ENCODE peak calls at places on chromosomes 6 and 20, in six cellular contexts. One of them, this sample, is unnamed.

GRCh38 chr6:29527126-29527525 is 32.4 kb downstream of the UBD start:
- DNase-seq in NCI-H446 treated with DMSO at 0.1 percent for 48 hours: no peak
- DNase-seq in activated T-cell treated with anti-CD3 and anti-CD28 coated beads, Interleukin-2, amount 50 U/mL, for 4 hours: no peak
- DNase-seq in DMS153: no peak
- DNase-seq in GOT3: no peak
- DNase-seq in SHP77 treated with DMSO at 0.1 percent for 48 hours: no peak
- DNase-seq in this sample: no peak

GRCh38 chr6:89895273-89895874 is 1.1 kb downstream of the GJA10 start:
- DNase-seq in GOT3: no peak
- DNase-seq in SHP77 treated with DMSO at 0.1 percent for 48 hours: no peak
- DNase-seq in DMS153: no peak
- DNase-seq in NCI-H446 treated with DMSO at 0.1 percent for 48 hours: no peak
- DNase-seq in activated T-cell treated with anti-CD3 and anti-CD28 coated beads, Interleukin-2, amount 50 U/mL, for 4 hours: no peak
- DNase-seq in this sample: no peak

GRCh38 chr6:163705923-163706322 is 291.4 kb downstream of the QKI start:
- DNase-seq in SHP77 treated with DMSO at 0.1 percent for 48 hours: no peak
- DNase-seq in GOT3: no peak
- DNase-seq in NCI-H446 treated with DMSO at 0.1 percent for 48 hours: no peak
- DNase-seq in DMS153: no peak
- DNase-seq in activated T-cell treated with anti-CD3 and anti-CD28 coated beads, Interleukin-2, amount 50 U/mL, for 4 hours: no peak
- DNase-seq in this sample: no peak

GRCh38 chr20:30486103-30486478 is 771.4 kb upstream of the DEFB115 start:
- DNase-seq in activated T-cell treated with anti-CD3 and anti-CD28 coated beads, Interleukin-2, amount 50 U/mL, for 4 hours: no peak
- DNase-seq in NCI-H446 treated with DMSO at 0.1 percent for 48 hours: no peak
- DNase-seq in DMS153: no peak
- DNase-seq in SHP77 treated with DMSO at 0.1 percent for 48 hours: no peak
- DNase-seq in GOT3: no peak
- DNase-seq in this sample: no peak

GRCh38 chr6:27019651-27020552 is 227.6 kb upstream of the PRSS16 start:
- DNase-seq in GOT3: peak
- DNase-seq in DMS153: peak
- DNase-seq in activated T-cell treated with anti-CD3 and anti-CD28 coated beads, Interleukin-2, amount 50 U/mL, for 4 hours: peak
- DNase-seq in NCI-H446 treated with DMSO at 0.1 percent for 48 hours: peak
- DNase-seq in SHP77 treated with DMSO at 0.1 percent for 48 hours: peak
- DNase-seq in this sample: no peak

GRCh38 chr20:21522479-21523397 is 8.9 kb upstream of the NKX2-2 start:
- DNase-seq in GOT3: no peak
- DNase-seq in DMS153: peak
- DNase-seq in SHP77 treated with DMSO at 0.1 percent for 48 hours: peak
- DNase-seq in NCI-H446 treated with DMSO at 0.1 percent for 48 hours: no peak
- DNase-seq in activated T-cell treated with anti-CD3 and anti-CD28 coated beads, Interleukin-2, amount 50 U/mL, for 4 hours: no peak
- DNase-seq in this sample: no peak

GRCh38 chr6:63802606-63803206 is 167.1 kb downstream of the PHF3 start:
- DNase-seq in activated T-cell treated with anti-CD3 and anti-CD28 coated beads, Interleukin-2, amount 50 U/mL, for 4 hours: no peak
- DNase-seq in NCI-H446 treated with DMSO at 0.1 percent for 48 hours: no peak
- DNase-seq in SHP77 treated with DMSO at 0.1 percent for 48 hours: no peak
- DNase-seq in DMS153: no peak
- DNase-seq in GOT3: no peak
- DNase-seq in this sample: peak

GRCh38 chr6:11596640-11597237 is 59.2 kb downstream of the TMEM170B start:
- DNase-seq in NCI-H446 treated with DMSO at 0.1 percent for 48 hours: no peak
- DNase-seq in SHP77 treated with DMSO at 0.1 percent for 48 hours: no peak
- DNase-seq in activated T-cell treated with anti-CD3 and anti-CD28 coated beads, Interleukin-2, amount 50 U/mL, for 4 hours: no peak
- DNase-seq in GOT3: no peak
- DNase-seq in DMS153: no peak
- DNase-seq in this sample: no peak

GRCh38 chr6:108039681-108040080 is 34.9 kb downstream of the OSTM1 start:
- DNase-seq in GOT3: no peak
- DNase-seq in NCI-H446 treated with DMSO at 0.1 percent for 48 hours: no peak
- DNase-seq in DMS153: no peak
- DNase-seq in activated T-cell treated with anti-CD3 and anti-CD28 coated beads, Interleukin-2, amount 50 U/mL, for 4 hours: no peak
- DNase-seq in SHP77 treated with DMSO at 0.1 percent for 48 hours: no peak
- DNase-seq in this sample: no peak

GRCh38 chr6:157449610-157450009 is 68.6 kb downstream of the ZDHHC14 start:
- DNase-seq in SHP77 treated with DMSO at 0.1 percent for 48 hours: no peak
- DNase-seq in NCI-H446 treated with DMSO at 0.1 percent for 48 hours: no peak
- DNase-seq in DMS153: no peak
- DNase-seq in GOT3: no peak
- DNase-seq in activated T-cell treated with anti-CD3 and anti-CD28 coated beads, Interleukin-2, amount 50 U/mL, for 4 hours: no peak
- DNase-seq in this sample: no peak

GRCh38 chr20:12331236-12331635 is 413.5 kb downstream of the BTBD3 start:
- DNase-seq in DMS153: no peak
- DNase-seq in NCI-H446 treated with DMSO at 0.1 percent for 48 hours: no peak
- DNase-seq in SHP77 treated with DMSO at 0.1 percent for 48 hours: peak
- DNase-seq in activated T-cell treated with anti-CD3 and anti-CD28 coated beads, Interleukin-2, amount 50 U/mL, for 4 hours: no peak
- DNase-seq in GOT3: no peak
- DNase-seq in this sample: no peak

GRCh38 chr20:44552950-44553908 is 29.1 kb upstream of the PKIG start:
- DNase-seq in activated T-cell treated with anti-CD3 and anti-CD28 coated beads, Interleukin-2, amount 50 U/mL, for 4 hours: no peak
- DNase-seq in NCI-H446 treated with DMSO at 0.1 percent for 48 hours: peak
- DNase-seq in DMS153: no peak
- DNase-seq in SHP77 treated with DMSO at 0.1 percent for 48 hours: no peak
- DNase-seq in GOT3: no peak
- DNase-seq in this sample: no peak

GRCh38 chr6:39823187-39823815 is 31.1 kb downstream of the DAAM2 start:
- DNase-seq in SHP77 treated with DMSO at 0.1 percent for 48 hours: no peak
- DNase-seq in GOT3: no peak
- DNase-seq in activated T-cell treated with anti-CD3 and anti-CD28 coated beads, Interleukin-2, amount 50 U/mL, for 4 hours: no peak
- DNase-seq in DMS153: no peak
- DNase-seq in NCI-H446 treated with DMSO at 0.1 percent for 48 hours: no peak
- DNase-seq in this sample: no peak

GRCh38 chr20:38290829-38291581 is 13.0 kb upstream of the BPI start:
- DNase-seq in GOT3: no peak
- DNase-seq in NCI-H446 treated with DMSO at 0.1 percent for 48 hours: no peak
- DNase-seq in activated T-cell treated with anti-CD3 and anti-CD28 coated beads, Interleukin-2, amount 50 U/mL, for 4 hours: no peak
- DNase-seq in SHP77 treated with DMSO at 0.1 percent for 48 hours: peak
- DNase-seq in DMS153: no peak
- DNase-seq in this sample: no peak

GRCh38 chr20:52481443-52481842 is 289.9 kb upstream of the ZFP64 start:
- DNase-seq in GOT3: no peak
- DNase-seq in DMS153: no peak
- DNase-seq in NCI-H446 treated with DMSO at 0.1 percent for 48 hours: no peak
- DNase-seq in activated T-cell treated with anti-CD3 and anti-CD28 coated beads, Interleukin-2, amount 50 U/mL, for 4 hours: no peak
- DNase-seq in SHP77 treated with DMSO at 0.1 percent for 48 hours: no peak
- DNase-seq in this sample: peak

GRCh38 chr6:6766230-6766905 is 177.8 kb downstream of the LY86 start:
- DNase-seq in activated T-cell treated with anti-CD3 and anti-CD28 coated beads, Interleukin-2, amount 50 U/mL, for 4 hours: no peak
- DNase-seq in DMS153: no peak
- DNase-seq in GOT3: no peak
- DNase-seq in SHP77 treated with DMSO at 0.1 percent for 48 hours: no peak
- DNase-seq in NCI-H446 treated with DMSO at 0.1 percent for 48 hours: peak
- DNase-seq in this sample: no peak

GRCh38 chr20:21433329-21433890 is 36.1 kb upstream of the NKX2-4 start:
- DNase-seq in GOT3: no peak
- DNase-seq in SHP77 treated with DMSO at 0.1 percent for 48 hours: no peak
- DNase-seq in activated T-cell treated with anti-CD3 and anti-CD28 coated beads, Interleukin-2, amount 50 U/mL, for 4 hours: no peak
- DNase-seq in NCI-H446 treated with DMSO at 0.1 percent for 48 hours: no peak
- DNase-seq in DMS153: no peak
- DNase-seq in this sample: no peak

GRCh38 chr20:11553603-11554002 is 364.1 kb upstream of the BTBD3 start:
- DNase-seq in activated T-cell treated with anti-CD3 and anti-CD28 coated beads, Interleukin-2, amount 50 U/mL, for 4 hours: no peak
- DNase-seq in SHP77 treated with DMSO at 0.1 percent for 48 hours: peak
- DNase-seq in DMS153: no peak
- DNase-seq in NCI-H446 treated with DMSO at 0.1 percent for 48 hours: no peak
- DNase-seq in GOT3: no peak
- DNase-seq in this sample: no peak

GRCh38 chr6:21138359-21139094 is 455.0 kb upstream of the SOX4 start:
- DNase-seq in activated T-cell treated with anti-CD3 and anti-CD28 coated beads, Interleukin-2, amount 50 U/mL, for 4 hours: no peak
- DNase-seq in NCI-H446 treated with DMSO at 0.1 percent for 48 hours: peak
- DNase-seq in SHP77 treated with DMSO at 0.1 percent for 48 hours: no peak
- DNase-seq in DMS153: no peak
- DNase-seq in GOT3: no peak
- DNase-seq in this sample: no peak

GRCh38 chr6:20589266-20589665 is 55.0 kb downstream of the CDKAL1 start:
- DNase-seq in NCI-H446 treated with DMSO at 0.1 percent for 48 hours: no peak
- DNase-seq in activated T-cell treated with anti-CD3 and anti-CD28 coated beads, Interleukin-2, amount 50 U/mL, for 4 hours: no peak
- DNase-seq in GOT3: no peak
- DNase-seq in SHP77 treated with DMSO at 0.1 percent for 48 hours: no peak
- DNase-seq in DMS153: no peak
- DNase-seq in this sample: no peak

GRCh38 chr6:36682328-36683144 is 4.0 kb downstream of the CDKN1A start:
- DNase-seq in NCI-H446 treated with DMSO at 0.1 percent for 48 hours: peak
- DNase-seq in SHP77 treated with DMSO at 0.1 percent for 48 hours: peak
- DNase-seq in GOT3: no peak
- DNase-seq in activated T-cell treated with anti-CD3 and anti-CD28 coated beads, Interleukin-2, amount 50 U/mL, for 4 hours: peak
- DNase-seq in DMS153: peak
- DNase-seq in this sample: peak